ENCODE peak calls at places on chromosome 13, in nine cellular contexts. One of them, this sample, is unnamed.

GRCh38 chr13:99990045-99990977 is 8.7 kb downstream of the ZIC2 start:
- DNase-seq in NCI-H187 treated with DMSO at 0.1 percent for 48 hours: no peak
- DNase-seq in HCT116: no peak
- DNase-seq in endothelial cell: peak; percentile 15
- DNase-seq in HEK293T: no peak
- DNase-seq in activated CD8-positive, alpha-beta memory T cell treated with anti-CD3 and anti-CD28 coated beads for 1 hour: no peak
- DNase-seq in T-helper 1 cell: no peak
- DNase-seq in osteocyte: no peak
- DNase-seq in keratinocyte: no peak
- DNase-seq in this sample: no peak

GRCh38 chr13:101739382-101740178 is 287.1 kb downstream of the ITGBL1 start:
- DNase-seq in NCI-H187 treated with DMSO at 0.1 percent for 48 hours: no peak
- DNase-seq in HCT116: no peak
- DNase-seq in endothelial cell: no peak
- DNase-seq in HEK293T: no peak
- DNase-seq in activated CD8-positive, alpha-beta memory T cell treated with anti-CD3 and anti-CD28 coated beads for 1 hour: no peak
- DNase-seq in T-helper 1 cell: no peak
- DNase-seq in osteocyte: no peak
- DNase-seq in keratinocyte: no peak
- DNase-seq in this sample: no peak

GRCh38 chr13:39273953-39274352 is 235.7 kb downstream of the NHLRC3 start:
- DNase-seq in NCI-H187 treated with DMSO at 0.1 percent for 48 hours: no peak
- DNase-seq in HCT116: no peak
- DNase-seq in endothelial cell: no peak
- DNase-seq in HEK293T: peak; percentile 14
- DNase-seq in activated CD8-positive, alpha-beta memory T cell treated with anti-CD3 and anti-CD28 coated beads for 1 hour: no peak
- DNase-seq in T-helper 1 cell: no peak
- DNase-seq in osteocyte: no peak
- DNase-seq in keratinocyte: no peak
- DNase-seq in this sample: peak; percentile 9

GRCh38 chr13:41384749-41385503 is 72.4 kb upstream of the RGCC start:
- DNase-seq in NCI-H187 treated with DMSO at 0.1 percent for 48 hours: no peak
- DNase-seq in HCT116: no peak
- DNase-seq in endothelial cell: no peak
- DNase-seq in HEK293T: peak; percentile 13
- DNase-seq in activated CD8-positive, alpha-beta memory T cell treated with anti-CD3 and anti-CD28 coated beads for 1 hour: no peak
- DNase-seq in T-helper 1 cell: no peak
- DNase-seq in osteocyte: no peak
- DNase-seq in keratinocyte: no peak
- DNase-seq in this sample: no peak

GRCh38 chr13:60398949-60399589 is 2.0 kb downstream of the TDRD3 start:
- DNase-seq in NCI-H187 treated with DMSO at 0.1 percent for 48 hours: no peak
- DNase-seq in HCT116: no peak
- DNase-seq in endothelial cell: no peak
- DNase-seq in HEK293T: no peak
- DNase-seq in activated CD8-positive, alpha-beta memory T cell treated with anti-CD3 and anti-CD28 coated beads for 1 hour: no peak
- DNase-seq in T-helper 1 cell: no peak
- DNase-seq in osteocyte: no peak
- DNase-seq in keratinocyte: no peak
- DNase-seq in this sample: no peak

GRCh38 chr13:52703482-52703881 is 36.1 kb downstream of the CNMD start:
- DNase-seq in NCI-H187 treated with DMSO at 0.1 percent for 48 hours: no peak
- DNase-seq in HCT116: no peak
- DNase-seq in endothelial cell: no peak
- DNase-seq in HEK293T: no peak
- DNase-seq in activated CD8-positive, alpha-beta memory T cell treated with anti-CD3 and anti-CD28 coated beads for 1 hour: no peak
- DNase-seq in T-helper 1 cell: no peak
- DNase-seq in osteocyte: no peak
- DNase-seq in keratinocyte: no peak
- DNase-seq in this sample: no peak

GRCh38 chr13:89746554-89746953 is 1600.9 kb upstream of the MIR17HG start:
- DNase-seq in NCI-H187 treated with DMSO at 0.1 percent for 48 hours: no peak
- DNase-seq in HCT116: no peak
- DNase-seq in endothelial cell: no peak
- DNase-seq in HEK293T: no peak
- DNase-seq in activated CD8-positive, alpha-beta memory T cell treated with anti-CD3 and anti-CD28 coated beads for 1 hour: no peak
- DNase-seq in T-helper 1 cell: no peak
- DNase-seq in osteocyte: no peak
- DNase-seq in keratinocyte: no peak
- DNase-seq in this sample: no peak

GRCh38 chr13:27713767-27714166 is 78.5 kb upstream of the GSX1 start:
- DNase-seq in NCI-H187 treated with DMSO at 0.1 percent for 48 hours: no peak
- DNase-seq in HCT116: no peak
- DNase-seq in endothelial cell: no peak
- DNase-seq in HEK293T: no peak
- DNase-seq in activated CD8-positive, alpha-beta memory T cell treated with anti-CD3 and anti-CD28 coated beads for 1 hour: no peak
- DNase-seq in T-helper 1 cell: no peak
- DNase-seq in osteocyte: no peak
- DNase-seq in keratinocyte: no peak
- DNase-seq in this sample: no peak

GRCh38 chr13:100491164-100491847 is 97.3 kb downstream of the GGACT start:
- DNase-seq in NCI-H187 treated with DMSO at 0.1 percent for 48 hours: no peak
- DNase-seq in HCT116: no peak
- DNase-seq in endothelial cell: no peak
- DNase-seq in HEK293T: no peak
- DNase-seq in activated CD8-positive, alpha-beta memory T cell treated with anti-CD3 and anti-CD28 coated beads for 1 hour: no peak
- DNase-seq in T-helper 1 cell: no peak
- DNase-seq in osteocyte: no peak
- DNase-seq in keratinocyte: no peak
- DNase-seq in this sample: peak; percentile 70

GRCh38 chr13:47459512-47459911 is 541.6 kb downstream of the SUCLA2 start:
- DNase-seq in NCI-H187 treated with DMSO at 0.1 percent for 48 hours: no peak
- DNase-seq in HCT116: no peak
- DNase-seq in endothelial cell: no peak
- DNase-seq in HEK293T: no peak
- DNase-seq in activated CD8-positive, alpha-beta memory T cell treated with anti-CD3 and anti-CD28 coated beads for 1 hour: no peak
- DNase-seq in T-helper 1 cell: no peak
- DNase-seq in osteocyte: no peak
- DNase-seq in keratinocyte: no peak
- DNase-seq in this sample: no peak

GRCh38 chr13:55229906-55230569 is 1910.7 kb upstream of the PRR20A start:
- DNase-seq in NCI-H187 treated with DMSO at 0.1 percent for 48 hours: no peak
- DNase-seq in HCT116: no peak
- DNase-seq in endothelial cell: no peak
- DNase-seq in HEK293T: no peak
- DNase-seq in activated CD8-positive, alpha-beta memory T cell treated with anti-CD3 and anti-CD28 coated beads for 1 hour: no peak
- DNase-seq in T-helper 1 cell: no peak
- DNase-seq in osteocyte: no peak
- DNase-seq in keratinocyte: no peak
- DNase-seq in this sample: no peak

GRCh38 chr13:37495046-37495445 is 103.5 kb downstream of the POSTN start:
- DNase-seq in NCI-H187 treated with DMSO at 0.1 percent for 48 hours: no peak
- DNase-seq in HCT116: no peak
- DNase-seq in endothelial cell: no peak
- DNase-seq in HEK293T: no peak
- DNase-seq in activated CD8-positive, alpha-beta memory T cell treated with anti-CD3 and anti-CD28 coated beads for 1 hour: no peak
- DNase-seq in T-helper 1 cell: no peak
- DNase-seq in osteocyte: no peak
- DNase-seq in keratinocyte: no peak
- DNase-seq in this sample: peak; percentile 18

GRCh38 chr13:62356977-62357376 is 941.3 kb upstream of the PCDH20 start:
- DNase-seq in NCI-H187 treated with DMSO at 0.1 percent for 48 hours: no peak
- DNase-seq in HCT116: no peak
- DNase-seq in endothelial cell: no peak
- DNase-seq in HEK293T: no peak
- DNase-seq in activated CD8-positive, alpha-beta memory T cell treated with anti-CD3 and anti-CD28 coated beads for 1 hour: no peak
- DNase-seq in T-helper 1 cell: no peak
- DNase-seq in osteocyte: no peak
- DNase-seq in keratinocyte: no peak
- DNase-seq in this sample: no peak

GRCh38 chr13:98214707-98215106 is 37.6 kb upstream of the RNF113B start:
- DNase-seq in NCI-H187 treated with DMSO at 0.1 percent for 48 hours: no peak
- DNase-seq in HCT116: peak; percentile 6
- DNase-seq in endothelial cell: no peak
- DNase-seq in HEK293T: no peak
- DNase-seq in activated CD8-positive, alpha-beta memory T cell treated with anti-CD3 and anti-CD28 coated beads for 1 hour: no peak
- DNase-seq in T-helper 1 cell: no peak
- DNase-seq in osteocyte: no peak
- DNase-seq in keratinocyte: no peak
- DNase-seq in this sample: no peak

GRCh38 chr13:98977568-98978270 is at the start of gene DOCK9:
- DNase-seq in NCI-H187 treated with DMSO at 0.1 percent for 48 hours: no peak
- DNase-seq in HCT116: no peak
- DNase-seq in endothelial cell: peak; percentile 61
- DNase-seq in HEK293T: no peak
- DNase-seq in activated CD8-positive, alpha-beta memory T cell treated with anti-CD3 and anti-CD28 coated beads for 1 hour: no peak
- DNase-seq in T-helper 1 cell: no peak
- DNase-seq in osteocyte: no peak
- DNase-seq in keratinocyte: no peak
- DNase-seq in this sample: no peak

GRCh38 chr13:42458193-42458592 is 115.8 kb upstream of the TNFSF11 start:
- DNase-seq in NCI-H187 treated with DMSO at 0.1 percent for 48 hours: no peak
- DNase-seq in HCT116: no peak
- DNase-seq in endothelial cell: no peak
- DNase-seq in HEK293T: no peak
- DNase-seq in activated CD8-positive, alpha-beta memory T cell treated with anti-CD3 and anti-CD28 coated beads for 1 hour: no peak
- DNase-seq in T-helper 1 cell: no peak
- DNase-seq in osteocyte: no peak
- DNase-seq in keratinocyte: no peak
- DNase-seq in this sample: no peak

GRCh38 chr13:21777813-21778212 is 106.9 kb downstream of the FGF9 start:
- DNase-seq in NCI-H187 treated with DMSO at 0.1 percent for 48 hours: no peak
- DNase-seq in HCT116: no peak
- DNase-seq in endothelial cell: no peak
- DNase-seq in HEK293T: no peak
- DNase-seq in activated CD8-positive, alpha-beta memory T cell treated with anti-CD3 and anti-CD28 coated beads for 1 hour: no peak
- DNase-seq in T-helper 1 cell: no peak
- DNase-seq in osteocyte: no peak
- DNase-seq in keratinocyte: no peak
- DNase-seq in this sample: no peak

GRCh38 chr13:51764184-51765141 is 39.5 kb downstream of the DHRS12 start:
- DNase-seq in NCI-H187 treated with DMSO at 0.1 percent for 48 hours: peak; percentile 31
- DNase-seq in HCT116: no peak
- DNase-seq in endothelial cell: no peak
- DNase-seq in HEK293T: no peak
- DNase-seq in activated CD8-positive, alpha-beta memory T cell treated with anti-CD3 and anti-CD28 coated beads for 1 hour: no peak
- DNase-seq in T-helper 1 cell: peak; percentile 38
- DNase-seq in osteocyte: no peak
- DNase-seq in keratinocyte: no peak
- DNase-seq in this sample: peak; percentile 52

GRCh38 chr13:71874490-71874889 is 7.5 kb upstream of the DACH1 start:
- DNase-seq in NCI-H187 treated with DMSO at 0.1 percent for 48 hours: peak; percentile 85
- DNase-seq in HCT116: no peak
- DNase-seq in endothelial cell: no peak
- DNase-seq in HEK293T: no peak
- DNase-seq in activated CD8-positive, alpha-beta memory T cell treated with anti-CD3 and anti-CD28 coated beads for 1 hour: no peak
- DNase-seq in T-helper 1 cell: no peak
- DNase-seq in osteocyte: no peak
- DNase-seq in keratinocyte: no peak
- DNase-seq in this sample: peak; percentile 84

GRCh38 chr13:34176636-34177035 is 358.7 kb downstream of the RFC3 start:
- DNase-seq in NCI-H187 treated with DMSO at 0.1 percent for 48 hours: no peak
- DNase-seq in HCT116: no peak
- DNase-seq in endothelial cell: no peak
- DNase-seq in HEK293T: no peak
- DNase-seq in activated CD8-positive, alpha-beta memory T cell treated with anti-CD3 and anti-CD28 coated beads for 1 hour: no peak
- DNase-seq in T-helper 1 cell: no peak
- DNase-seq in osteocyte: no peak
- DNase-seq in keratinocyte: no peak
- DNase-seq in this sample: no peak

GRCh38 chr13:51317262-51317661 is 22.2 kb upstream of the SERPINE3 start:
- DNase-seq in NCI-H187 treated with DMSO at 0.1 percent for 48 hours: no peak
- DNase-seq in HCT116: no peak
- DNase-seq in endothelial cell: no peak
- DNase-seq in HEK293T: no peak
- DNase-seq in activated CD8-positive, alpha-beta memory T cell treated with anti-CD3 and anti-CD28 coated beads for 1 hour: no peak
- DNase-seq in T-helper 1 cell: no peak
- DNase-seq in osteocyte: no peak
- DNase-seq in keratinocyte: no peak
- DNase-seq in this sample: no peak

GRCh38 chr13:113532156-113532806 is 41.8 kb upstream of the DCUN1D2 start:
- DNase-seq in NCI-H187 treated with DMSO at 0.1 percent for 48 hours: no peak
- DNase-seq in HCT116: no peak
- DNase-seq in endothelial cell: no peak
- DNase-seq in HEK293T: no peak
- DNase-seq in activated CD8-positive, alpha-beta memory T cell treated with anti-CD3 and anti-CD28 coated beads for 1 hour: no peak
- DNase-seq in T-helper 1 cell: no peak
- DNase-seq in osteocyte: no peak
- DNase-seq in keratinocyte: no peak
- DNase-seq in this sample: no peak

GRCh38 chr13:111288276-111288675 is 32.2 kb upstream of the TEX29 start:
- DNase-seq in NCI-H187 treated with DMSO at 0.1 percent for 48 hours: no peak
- DNase-seq in HCT116: no peak
- DNase-seq in endothelial cell: no peak
- DNase-seq in HEK293T: no peak
- DNase-seq in activated CD8-positive, alpha-beta memory T cell treated with anti-CD3 and anti-CD28 coated beads for 1 hour: no peak
- DNase-seq in T-helper 1 cell: no peak
- DNase-seq in osteocyte: no peak
- DNase-seq in keratinocyte: no peak
- DNase-seq in this sample: no peak

GRCh38 chr13:110109140-110109783 is 197.7 kb downstream of the COL4A1 start:
- DNase-seq in NCI-H187 treated with DMSO at 0.1 percent for 48 hours: no peak
- DNase-seq in HCT116: no peak
- DNase-seq in endothelial cell: no peak
- DNase-seq in HEK293T: no peak
- DNase-seq in activated CD8-positive, alpha-beta memory T cell treated with anti-CD3 and anti-CD28 coated beads for 1 hour: no peak
- DNase-seq in T-helper 1 cell: no peak
- DNase-seq in osteocyte: no peak
- DNase-seq in keratinocyte: no peak
- DNase-seq in this sample: no peak

GRCh38 chr13:39943711-39944110 is 288.2 kb downstream of the COG6 start:
- DNase-seq in NCI-H187 treated with DMSO at 0.1 percent for 48 hours: no peak
- DNase-seq in HCT116: no peak
- DNase-seq in endothelial cell: no peak
- DNase-seq in HEK293T: no peak
- DNase-seq in activated CD8-positive, alpha-beta memory T cell treated with anti-CD3 and anti-CD28 coated beads for 1 hour: no peak
- DNase-seq in T-helper 1 cell: no peak
- DNase-seq in osteocyte: no peak
- DNase-seq in keratinocyte: no peak
- DNase-seq in this sample: no peak

GRCh38 chr13:94710881-94711560 is 1.3 kb downstream of the SOX21 start:
- DNase-seq in NCI-H187 treated with DMSO at 0.1 percent for 48 hours: no peak
- DNase-seq in HCT116: no peak
- DNase-seq in endothelial cell: peak; percentile 55
- DNase-seq in HEK293T: peak; percentile 89
- DNase-seq in activated CD8-positive, alpha-beta memory T cell treated with anti-CD3 and anti-CD28 coated beads for 1 hour: no peak
- DNase-seq in T-helper 1 cell: no peak
- DNase-seq in osteocyte: peak; percentile 77
- DNase-seq in keratinocyte: no peak
- DNase-seq in this sample: peak; percentile 84

GRCh38 chr13:77533875-77534788 is 1.4 kb upstream of the SCEL start:
- DNase-seq in NCI-H187 treated with DMSO at 0.1 percent for 48 hours: no peak
- DNase-seq in HCT116: no peak
- DNase-seq in endothelial cell: no peak
- DNase-seq in HEK293T: no peak
- DNase-seq in activated CD8-positive, alpha-beta memory T cell treated with anti-CD3 and anti-CD28 coated beads for 1 hour: no peak
- DNase-seq in T-helper 1 cell: no peak
- DNase-seq in osteocyte: no peak
- DNase-seq in keratinocyte: no peak
- DNase-seq in this sample: no peak

GRCh38 chr13:29885967-29886366 is 35.5 kb upstream of the UBL3 start:
- DNase-seq in NCI-H187 treated with DMSO at 0.1 percent for 48 hours: no peak
- DNase-seq in HCT116: no peak
- DNase-seq in endothelial cell: no peak
- DNase-seq in HEK293T: no peak
- DNase-seq in activated CD8-positive, alpha-beta memory T cell treated with anti-CD3 and anti-CD28 coated beads for 1 hour: no peak
- DNase-seq in T-helper 1 cell: no peak
- DNase-seq in osteocyte: no peak
- DNase-seq in keratinocyte: no peak
- DNase-seq in this sample: no peak

GRCh38 chr13:75628811-75629210 is 7.3 kb upstream of the LMO7 start:
- DNase-seq in NCI-H187 treated with DMSO at 0.1 percent for 48 hours: no peak
- DNase-seq in HCT116: no peak
- DNase-seq in endothelial cell: no peak
- DNase-seq in HEK293T: no peak
- DNase-seq in activated CD8-positive, alpha-beta memory T cell treated with anti-CD3 and anti-CD28 coated beads for 1 hour: no peak
- DNase-seq in T-helper 1 cell: no peak
- DNase-seq in osteocyte: no peak
- DNase-seq in keratinocyte: no peak
- DNase-seq in this sample: no peak

GRCh38 chr13:66365101-66365500 is 865.0 kb downstream of the PCDH9 start:
- DNase-seq in NCI-H187 treated with DMSO at 0.1 percent for 48 hours: no peak
- DNase-seq in HCT116: no peak
- DNase-seq in endothelial cell: no peak
- DNase-seq in HEK293T: no peak
- DNase-seq in activated CD8-positive, alpha-beta memory T cell treated with anti-CD3 and anti-CD28 coated beads for 1 hour: no peak
- DNase-seq in T-helper 1 cell: no peak
- DNase-seq in osteocyte: no peak
- DNase-seq in keratinocyte: no peak
- DNase-seq in this sample: no peak

GRCh38 chr13:30045916-30046704 is 195.7 kb upstream of the UBL3 start:
- DNase-seq in NCI-H187 treated with DMSO at 0.1 percent for 48 hours: no peak
- DNase-seq in HCT116: no peak
- DNase-seq in endothelial cell: no peak
- DNase-seq in HEK293T: no peak
- DNase-seq in activated CD8-positive, alpha-beta memory T cell treated with anti-CD3 and anti-CD28 coated beads for 1 hour: no peak
- DNase-seq in T-helper 1 cell: no peak
- DNase-seq in osteocyte: no peak
- DNase-seq in keratinocyte: no peak
- DNase-seq in this sample: no peak